ENCODE peak calls at places on chromosomes 13 and 19, in four cellular contexts. Y is NCI-H748 treated with DMSO at 0.1 percent for 48 hours, J is RKO, X is head of caudate nucleus. G is an unnamed sample.

GRCh38 chr13:23654111-23655110 is 84.2 kb downstream of the TNFRSF19 start:
- DNase-seq in Y (no peak), J (no peak), X (no peak), G (no peak)

GRCh38 chr19:11091343-11092153 is 2.3 kb downstream of the LDLR start:
- DNase-seq in Y (peak; percentile 1), J (peak; percentile 97), X (peak; percentile 50), G (no peak)

GRCh38 chr19:1291761-1292418 is 6.2 kb downstream of the EFNA2 start:
- DNase-seq in Y (no peak), J (no peak), X (no peak), G (no peak)

GRCh38 chr19:2888739-2889224 is 11.9 kb upstream of the ZNF57 start:
- DNase-seq in Y (no peak), J (no peak), X (no peak), G (peak; percentile 31)

GRCh38 chr19:19321143-19321577 is 531 bp downstream of the MAU2 start:
- DNase-seq in Y (no peak), J (peak; percentile 38), X (no peak), G (no peak)

GRCh38 chr13:67308004-67308772 is 78.1 kb upstream of the PCDH9 start:
- DNase-seq in Y (no peak), J (no peak), X (no peak), G (no peak)

GRCh38 chr19:39135701-39136100 is 10.1 kb downstream of the PAK4 start:
- DNase-seq in Y (no peak), J (no peak), X (no peak), G (no peak)

GRCh38 chr19:40908981-40909380 is 26.9 kb upstream of the CYP2A7 start:
- DNase-seq in Y (no peak), J (no peak), X (no peak), G (no peak)

GRCh38 chr13:48304132-48304876 is 753 bp downstream of the RB1 start:
- DNase-seq in Y (no peak), J (peak; percentile 60), X (no peak), G (no peak)

GRCh38 chr19:7421941-7422744 is 66.7 kb downstream of the PEX11G start:
- DNase-seq in Y (no peak), J (no peak), X (no peak), G (no peak)

GRCh38 chr19:5697890-5698634 is 8.0 kb downstream of the RPL36 start:
- DNase-seq in Y (no peak), J (no peak), X (no peak), G (no peak)

GRCh38 chr19:48859711-48860572 is 8.5 kb downstream of the PLEKHA4 start:
- DNase-seq in Y (no peak), J (no peak), X (no peak), G (no peak)

GRCh38 chr19:35992902-35993765 is 1.9 kb upstream of the SDHAF1 start:
- DNase-seq in Y (no peak), J (no peak), X (no peak), G (no peak)

GRCh38 chr19:48539503-48540096 is 12.4 kb upstream of the SULT2B1 start:
- DNase-seq in Y (peak; percentile 99), J (peak; percentile 81), X (peak; percentile 29), G (no peak)

G was measured in DMS 273 treated with DMSO at 0.1 percent for 48 hours.